ENCODE peak calls at places on chromosomes 5 and 9, in six cellular contexts. One of them, this sample, is unnamed.

GRCh38 chr5:136043968-136044610 is 15.3 kb downstream of the TGFBI start:
- DNase-seq in small intestine: no peak
- DNase-seq in posterior cingulate gyrus: no peak
- DNase-seq in right lobe of liver: no peak
- DNase-seq in mucosa of descending colon: no peak
- DNase-seq in H54: no peak
- DNase-seq in this sample: no peak

GRCh38 chr5:67287795-67288194 is 91.2 kb upstream of the CD180 start:
- DNase-seq in small intestine: no peak
- DNase-seq in posterior cingulate gyrus: no peak
- DNase-seq in right lobe of liver: no peak
- DNase-seq in mucosa of descending colon: no peak
- DNase-seq in H54: no peak
- DNase-seq in this sample: peak

GRCh38 chr9:23291001-23291400 is 535.0 kb downstream of the ELAVL2 start:
- DNase-seq in small intestine: no peak
- DNase-seq in posterior cingulate gyrus: no peak
- DNase-seq in right lobe of liver: no peak
- DNase-seq in mucosa of descending colon: no peak
- DNase-seq in H54: no peak
- DNase-seq in this sample: no peak

GRCh38 chr5:59843511-59844230 is 49.9 kb downstream of the PDE4D start:
- DNase-seq in small intestine: peak
- DNase-seq in posterior cingulate gyrus: no peak
- DNase-seq in right lobe of liver: no peak
- DNase-seq in mucosa of descending colon: no peak
- DNase-seq in H54: no peak
- DNase-seq in this sample: no peak

GRCh38 chr5:109619661-109620060 is 70.1 kb upstream of the MAN2A1 start:
- DNase-seq in small intestine: no peak
- DNase-seq in posterior cingulate gyrus: no peak
- DNase-seq in right lobe of liver: no peak
- DNase-seq in mucosa of descending colon: no peak
- DNase-seq in H54: no peak
- DNase-seq in this sample: no peak

GRCh38 chr9:128456613-128457061 is 831 bp downstream of the ODF2 start:
- DNase-seq in small intestine: peak
- DNase-seq in posterior cingulate gyrus: peak
- DNase-seq in right lobe of liver: peak
- DNase-seq in mucosa of descending colon: peak
- DNase-seq in H54: peak
- DNase-seq in this sample: peak

GRCh38 chr5:172412724-172413260 is 41.5 kb downstream of the SH3PXD2B start:
- DNase-seq in small intestine: peak
- DNase-seq in posterior cingulate gyrus: peak
- DNase-seq in right lobe of liver: peak
- DNase-seq in mucosa of descending colon: peak
- DNase-seq in H54: no peak
- DNase-seq in this sample: peak

GRCh38 chr9:129436751-129437625 is 183.9 kb downstream of the C9orf50 start:
- DNase-seq in small intestine: no peak
- DNase-seq in posterior cingulate gyrus: peak
- DNase-seq in right lobe of liver: no peak
- DNase-seq in mucosa of descending colon: peak
- DNase-seq in H54: no peak
- DNase-seq in this sample: no peak

GRCh38 chr5:56329652-56330051 is 96.5 kb upstream of the ANKRD55 start:
- DNase-seq in small intestine: no peak
- DNase-seq in posterior cingulate gyrus: no peak
- DNase-seq in right lobe of liver: no peak
- DNase-seq in mucosa of descending colon: no peak
- DNase-seq in H54: no peak
- DNase-seq in this sample: no peak

GRCh38 chr9:70945301-70945700 is 176.1 kb downstream of the TRPM3 start:
- DNase-seq in small intestine: no peak
- DNase-seq in posterior cingulate gyrus: no peak
- DNase-seq in right lobe of liver: no peak
- DNase-seq in mucosa of descending colon: no peak
- DNase-seq in H54: no peak
- DNase-seq in this sample: no peak

GRCh38 chr5:113162770-113163169 is 186.2 kb downstream of the DCP2 start:
- DNase-seq in small intestine: no peak
- DNase-seq in posterior cingulate gyrus: no peak
- DNase-seq in right lobe of liver: no peak
- DNase-seq in mucosa of descending colon: no peak
- DNase-seq in H54: peak
- DNase-seq in this sample: no peak

GRCh38 chr9:8365466-8366160 is 566.0 kb upstream of the DMAC1 start:
- DNase-seq in small intestine: no peak
- DNase-seq in posterior cingulate gyrus: no peak
- DNase-seq in right lobe of liver: no peak
- DNase-seq in mucosa of descending colon: no peak
- DNase-seq in H54: no peak
- DNase-seq in this sample: no peak

GRCh38 chr5:58505971-58506640 is 14.9 kb downstream of the GAPT start:
- DNase-seq in small intestine: no peak
- DNase-seq in posterior cingulate gyrus: no peak
- DNase-seq in right lobe of liver: no peak
- DNase-seq in mucosa of descending colon: no peak
- DNase-seq in H54: no peak
- DNase-seq in this sample: no peak

GRCh38 chr9:128149001-128149701 is at the start of gene LCN2:
- DNase-seq in small intestine: peak
- DNase-seq in posterior cingulate gyrus: no peak
- DNase-seq in right lobe of liver: peak
- DNase-seq in mucosa of descending colon: peak
- DNase-seq in H54: no peak
- DNase-seq in this sample: no peak

This sample was measured in SJSA1.